ENCODE peak calls at places on chromosomes 1 and 21, in six cellular contexts. W is activated CD8-positive, alpha-beta memory T cell treated with anti-CD3 and anti-CD28 coated beads, Interleukin-2, amount 50 U/mL, for 48 hours; E is EL; Y is anterior cingulate cortex; P is SJSA1; S is posterior vena cava. C is an unnamed sample.

GRCh38 chr1:22338071-22338765 is 113.4 kb upstream of the ZBTB40 start:
- DNase-seq in P (no peak), E (no peak), Y (no peak), S (peak), W (no peak), C (no peak)

GRCh38 chr21:39350094-39351006 is 1.5 kb upstream of the HMGN1 start:
- DNase-seq in Y (no peak), S (no peak), E (no peak), W (no peak), P (no peak), C (peak)

GRCh38 chr1:3573499-3573898 is 37.8 kb downstream of the MEGF6 start:
- DNase-seq in E (no peak), Y (no peak), S (no peak), W (no peak), P (no peak), C (no peak)

GRCh38 chr1:174051956-174052355 is 29.8 kb upstream of the RC3H1 start:
- DNase-seq in Y (no peak), S (no peak), P (no peak), E (no peak), W (no peak), C (no peak)

GRCh38 chr1:150813028-150813707 is 5.1 kb upstream of the CTSK start:
- DNase-seq in P (peak), E (peak), W (no peak), S (peak), Y (no peak), C (peak)

GRCh38 chr1:23527366-23527765 is 3.7 kb downstream of the E2F2 start:
- DNase-seq in W (no peak), P (no peak), S (no peak), Y (no peak), E (no peak), C (no peak)

GRCh38 chr1:21594495-21594894 is 74.7 kb downstream of the RAP1GAP start:
- DNase-seq in E (peak), S (no peak), W (no peak), P (peak), Y (no peak), C (peak)

GRCh38 chr1:155178441-155179106 is 4.9 kb downstream of the TRIM46 start:
- DNase-seq in W (no peak), E (no peak), Y (no peak), S (peak), P (peak), C (peak)

GRCh38 chr1:224095867-224096266 is 18.0 kb upstream of the FBXO28 start:
- DNase-seq in W (no peak), S (no peak), P (no peak), Y (no peak), E (no peak), C (no peak)

GRCh38 chr21:22345624-22346023 is 1347.4 kb downstream of the NCAM2 start:
- DNase-seq in W (no peak), P (no peak), S (no peak), Y (no peak), E (no peak), C (no peak)

GRCh38 chr1:192566657-192567056 is 8.9 kb upstream of the RGS1 start:
- DNase-seq in E (no peak), S (no peak), W (no peak), P (no peak), Y (no peak), C (no peak)

GRCh38 chr1:87334351-87335174 is 5.9 kb downstream of the LMO4 start:
- DNase-seq in P (peak), S (no peak), W (peak), E (peak), Y (no peak), C (peak)

GRCh38 chr1:50707824-50708223 is 252.2 kb downstream of the FAF1 start:
- DNase-seq in P (no peak), E (no peak), S (no peak), W (no peak), Y (no peak), C (no peak)

GRCh38 chr1:157156058-157156541 is 17.9 kb upstream of the ETV3 start:
- DNase-seq in P (peak), W (peak), E (peak), S (peak), Y (peak), C (peak)

GRCh38 chr1:58882322-58882951 is 98.6 kb upstream of the JUN start:
- DNase-seq in S (no peak), W (no peak), P (no peak), E (no peak), Y (no peak), C (no peak)

GRCh38 chr1:9797049-9797448 is 26.7 kb downstream of the CLSTN1 start:
- DNase-seq in W (no peak), Y (no peak), P (no peak), S (no peak), E (no peak), C (no peak)

GRCh38 chr1:170247751-170248521 is 102.2 kb downstream of the NTMT2 start:
- DNase-seq in E (no peak), S (no peak), Y (no peak), P (no peak), W (no peak), C (no peak)

GRCh38 chr1:37752213-37752582 is 12.7 kb downstream of the EPHA10 start:
- DNase-seq in P (no peak), E (no peak), W (peak), S (no peak), Y (no peak), C (no peak)

GRCh38 chr1:30911061-30911954 is 2.8 kb upstream of the SDC3 start:
- DNase-seq in W (peak), S (peak), Y (peak), P (peak), E (peak), C (peak)

GRCh38 chr1:29122662-29122986 is 1.1 kb downstream of the TMEM200B start:
- DNase-seq in E (peak), W (no peak), Y (no peak), P (no peak), S (peak), C (no peak)

GRCh38 chr1:178531897-178532296 is 19.0 kb downstream of the TEX35 start:
- DNase-seq in S (no peak), Y (no peak), P (no peak), E (no peak), W (peak), C (no peak)

GRCh38 chr1:214241060-214241459 is 39.9 kb upstream of the SMYD2 start:
- DNase-seq in S (no peak), Y (no peak), P (no peak), E (peak), W (no peak), C (no peak)

GRCh38 chr1:179058343-179059184 is 23.3 kb upstream of the TOR3A start:
- DNase-seq in P (no peak), Y (no peak), S (no peak), E (peak), W (no peak), C (no peak)

GRCh38 chr1:111448482-111448917 is 556 bp downstream of the WDR77 start:
- DNase-seq in W (no peak), S (no peak), E (peak), P (peak), Y (no peak), C (no peak)

GRCh38 chr1:204591473-204592090 is 75.4 kb downstream of the MDM4 start:
- DNase-seq in P (no peak), W (no peak), S (no peak), Y (no peak), E (peak), C (no peak)

GRCh38 chr1:73862343-73862742 is 335.6 kb downstream of the LRRIQ3 start:
- DNase-seq in W (no peak), P (no peak), Y (no peak), S (no peak), E (no peak), C (no peak)

GRCh38 chr21:35904995-35905972 is 155.0 kb downstream of the SETD4 start:
- DNase-seq in P (no peak), S (peak), W (no peak), E (peak), Y (no peak), C (no peak)

GRCh38 chr1:204978782-204979181 is 64.2 kb upstream of the CNTN2 start:
- DNase-seq in E (no peak), S (no peak), W (no peak), P (no peak), Y (no peak), C (no peak)

GRCh38 chr1:9714257-9714718 is 62.8 kb downstream of the PIK3CD start:
- DNase-seq in E (no peak), W (peak), P (no peak), Y (no peak), S (no peak), C (no peak)

GRCh38 chr1:36137776-36138175 is 11.5 kb downstream of the TRAPPC3 start:
- DNase-seq in E (no peak), W (no peak), Y (no peak), P (no peak), S (no peak), C (no peak)

GRCh38 chr1:116178837-116179236 is 67.6 kb downstream of the MAB21L3 start:
- DNase-seq in W (no peak), E (no peak), P (no peak), Y (no peak), S (no peak), C (no peak)

GRCh38 chr1:158654570-158654969 is 31.9 kb downstream of the SPTA1 start:
- DNase-seq in Y (no peak), E (no peak), W (no peak), P (no peak), S (no peak), C (peak)